ENCODE peak calls at places on chromosomes 13 and 19, in six cellular contexts. K is activated CD4-positive, alpha-beta T cell treated with anti-CD3 and anti-CD28 coated beads, Interleukin-2, amount 50 U/mL, for 1 hour; U is testis; Z is T follicular helper cell; L is T-helper 2 cell treated with Interferon-gamma antibody and Interleukin-4, amounts not matched to agents 5 μg/mL and 100 μg/mL, for 36 hours; J is HuH-7. B is an unnamed sample.

GRCh38 chr13:25927966-25928365 is 123.8 kb downstream of the SHISA2 start:
- DNase-seq in K (no peak), U (no peak), Z (no peak), L (no peak), J (no peak), B (no peak)

GRCh38 chr19:2803486-2804155 is 16.0 kb upstream of the ZNF554 start:
- DNase-seq in K (no peak), U (no peak), Z (no peak), L (no peak), J (no peak), B (no peak)

GRCh38 chr19:39168258-39169142 is 28.3 kb upstream of the NCCRP1 start:
- DNase-seq in K (no peak), U (no peak), Z (no peak), L (no peak), J (no peak), B (no peak)

GRCh38 chr19:4987286-4987685 is 18.4 kb downstream of the KDM4B start:
- DNase-seq in K (no peak), U (no peak), Z (no peak), L (no peak), J (no peak), B (no peak)

GRCh38 chr19:11551603-11552235 is 7.3 kb downstream of the ELOF1 start:
- DNase-seq in K (no peak), U (no peak), Z (no peak), L (no peak), J (no peak), B (no peak)

GRCh38 chr13:86425127-86425526 is 625.9 kb upstream of the SLITRK6 start:
- DNase-seq in K (no peak), U (no peak), Z (no peak), L (no peak), J (no peak), B (no peak)

GRCh38 chr19:15328312-15328711 is 4.0 kb downstream of the BRD4 start:
- DNase-seq in K (no peak), U (peak; percentile 41), Z (no peak), L (no peak), J (no peak), B (no peak)

GRCh38 chr13:105410602-105411001 is 1124.9 kb downstream of the EFNB2 start:
- DNase-seq in K (peak; percentile 2), U (peak; percentile 86), Z (no peak), L (no peak), J (peak; percentile 15), B (peak; percentile 75)

GRCh38 chr19:33771308-33772101 is 25.2 kb upstream of the KCTD15 start:
- DNase-seq in K (peak; percentile 64), U (peak; percentile 87), Z (peak; percentile 59), L (peak; percentile 23), J (peak; percentile 95), B (peak; percentile 82)

GRCh38 chr13:113073942-113074341 is 31.6 kb upstream of the F7 start:
- DNase-seq in K (no peak), U (no peak), Z (no peak), L (no peak), J (no peak), B (no peak)

GRCh38 chr13:50244913-50245574 is 229.8 kb downstream of the KCNRG start:
- DNase-seq in K (no peak), U (no peak), Z (no peak), L (peak; percentile 80), J (peak; percentile 37), B (no peak)

GRCh38 chr13:111629933-111630332 is 309.5 kb downstream of the TEX29 start:
- DNase-seq in K (no peak), U (no peak), Z (no peak), L (no peak), J (no peak), B (no peak)

GRCh38 chr19:36009633-36010379 is 1.2 kb upstream of the SYNE4 start:
- DNase-seq in K (no peak), U (no peak), Z (no peak), L (no peak), J (no peak), B (no peak)

GRCh38 chr13:99982021-99982740 is 597 bp downstream of the ZIC2 start:
- DNase-seq in K (no peak), U (no peak), Z (no peak), L (no peak), J (no peak), B (peak; percentile 54)

GRCh38 chr13:97588993-97589392 is 155.0 kb downstream of the RAP2A start:
- DNase-seq in K (no peak), U (no peak), Z (no peak), L (no peak), J (no peak), B (no peak)

GRCh38 chr13:59111711-59112110 is 1052.0 kb downstream of the DIAPH3 start:
- DNase-seq in K (no peak), U (no peak), Z (no peak), L (no peak), J (no peak), B (no peak)

GRCh38 chr13:31485651-31486051 is 253.7 kb upstream of the RXFP2 start:
- DNase-seq in K (no peak), U (no peak), Z (no peak), L (no peak), J (no peak), B (no peak)

GRCh38 chr19:17125052-17125727 is 49.6 kb downstream of the MYO9B start:
- DNase-seq in K (peak; percentile 7), U (no peak), Z (no peak), L (peak; percentile 5), J (no peak), B (no peak)

GRCh38 chr19:44741841-44742352 is 6.6 kb upstream of the BCL3 start:
- DNase-seq in K (no peak), U (peak; percentile 97), Z (no peak), L (no peak), J (peak; percentile 56), B (peak; percentile 98)

GRCh38 chr13:40408602-40409001 is 257.8 kb downstream of the FOXO1 start:
- DNase-seq in K (no peak), U (no peak), Z (no peak), L (no peak), J (no peak), B (no peak)

GRCh38 chr19:15136234-15136954 is 29.2 kb downstream of the SYDE1 start:
- DNase-seq in K (no peak), U (no peak), Z (no peak), L (no peak), J (no peak), B (no peak)

GRCh38 chr13:40440990-40441820 is 225.2 kb downstream of the FOXO1 start:
- DNase-seq in K (no peak), U (peak; percentile 88), Z (no peak), L (no peak), J (no peak), B (peak; percentile 68)

GRCh38 chr19:33175886-33176669 is 18.1 kb upstream of the LRP3 start:
- DNase-seq in K (peak; percentile 34), U (no peak), Z (peak; percentile 4), L (no peak), J (no peak), B (no peak)

GRCh38 chr19:39265321-39265916 is 2.8 kb upstream of the IFNL2 start:
- DNase-seq in K (no peak), U (peak; percentile 73), Z (no peak), L (no peak), J (no peak), B (no peak)

GRCh38 chr13:98994896-98995295 is 17.0 kb upstream of the DOCK9 start:
- DNase-seq in K (no peak), U (no peak), Z (no peak), L (no peak), J (no peak), B (no peak)

GRCh38 chr13:112605531-112605990 is 17.6 kb upstream of the TUBGCP3 start:
- DNase-seq in K (no peak), U (no peak), Z (no peak), L (no peak), J (no peak), B (no peak)

GRCh38 chr13:77506874-77507273 is 28.6 kb upstream of the SCEL start:
- DNase-seq in K (no peak), U (no peak), Z (no peak), L (no peak), J (no peak), B (no peak)

GRCh38 chr19:291561-292280 is 518 bp upstream of the PLPP2 start:
- DNase-seq in K (no peak), U (no peak), Z (no peak), L (no peak), J (no peak), B (peak; percentile 80)

GRCh38 chr13:102566513-102566912 is 30.3 kb upstream of the TPP2 start:
- DNase-seq in K (no peak), U (no peak), Z (no peak), L (no peak), J (no peak), B (no peak)

GRCh38 chr13:95153647-95154405 is 147.4 kb downstream of the ABCC4 start:
- DNase-seq in K (no peak), U (no peak), Z (no peak), L (peak; percentile 27), J (no peak), B (no peak)

GRCh38 chr13:104442541-104442940 is 1376.3 kb upstream of the SLC10A2 start:
- DNase-seq in K (no peak), U (no peak), Z (no peak), L (no peak), J (no peak), B (no peak)

GRCh38 chr19:54063350-54064078 is at the start of gene VSTM1:
- DNase-seq in K (no peak), U (no peak), Z (no peak), L (no peak), J (no peak), B (no peak)

GRCh38 chr13:94987081-94987480 is 274.7 kb upstream of the SOX21 start:
- DNase-seq in K (no peak), U (no peak), Z (no peak), L (no peak), J (no peak), B (no peak)